ENCODE peak calls at places on chromosomes 5 and 9, in ten cellular contexts. One of them, this sample, is unnamed.
A peak's percentile ranks its signal among the peaks of the same experiment; 100 is the strongest.

GRCh38 chr5:150600951-150601773 is 39.3 kb upstream of the SYNPO start:
- DNase-seq in stimulated activated CD8-positive, alpha-beta memory T cell treated with anti-CD3 and anti-CD28 coated beads, Interleukin-7, amount 100 ng/mL, for 1 hour: no peak
- DNase-seq in AG08396: no peak
- DNase-seq in glutamatergic neuron: no peak
- DNase-seq in chondrocyte: peak; percentile 86
- DNase-seq in heart right ventricle: no peak
- DNase-seq in RKO: no peak
- DNase-seq in activated gamma-delta T cell treated with Interleukin-2 at 50 U/mL for 16 hours: no peak
- DNase-seq in NCI-H748 treated with DMSO at 0.1 percent for 48 hours: no peak
- DNase-seq in DMS79 treated with DMSO at 0.1 percent for 48 hours: no peak
- DNase-seq in this sample: no peak

GRCh38 chr9:36762958-36763357 is 190.3 kb downstream of the MELK start:
- DNase-seq in stimulated activated CD8-positive, alpha-beta memory T cell treated with anti-CD3 and anti-CD28 coated beads, Interleukin-7, amount 100 ng/mL, for 1 hour: no peak
- DNase-seq in AG08396: no peak
- DNase-seq in glutamatergic neuron: peak; percentile 40
- DNase-seq in chondrocyte: no peak
- DNase-seq in heart right ventricle: no peak
- DNase-seq in RKO: no peak
- DNase-seq in activated gamma-delta T cell treated with Interleukin-2 at 50 U/mL for 16 hours: no peak
- DNase-seq in NCI-H748 treated with DMSO at 0.1 percent for 48 hours: no peak
- DNase-seq in DMS79 treated with DMSO at 0.1 percent for 48 hours: no peak
- DNase-seq in this sample: no peak

GRCh38 chr5:169944922-169945675 is 35.2 kb downstream of the INSYN2B start:
- DNase-seq in stimulated activated CD8-positive, alpha-beta memory T cell treated with anti-CD3 and anti-CD28 coated beads, Interleukin-7, amount 100 ng/mL, for 1 hour: no peak
- DNase-seq in AG08396: no peak
- DNase-seq in glutamatergic neuron: no peak
- DNase-seq in chondrocyte: no peak
- DNase-seq in heart right ventricle: no peak
- DNase-seq in RKO: no peak
- DNase-seq in activated gamma-delta T cell treated with Interleukin-2 at 50 U/mL for 16 hours: no peak
- DNase-seq in NCI-H748 treated with DMSO at 0.1 percent for 48 hours: no peak
- DNase-seq in DMS79 treated with DMSO at 0.1 percent for 48 hours: no peak
- DNase-seq in this sample: no peak

GRCh38 chr5:87042554-87042953 is 225.1 kb upstream of the RASA1 start:
- DNase-seq in stimulated activated CD8-positive, alpha-beta memory T cell treated with anti-CD3 and anti-CD28 coated beads, Interleukin-7, amount 100 ng/mL, for 1 hour: no peak
- DNase-seq in AG08396: no peak
- DNase-seq in glutamatergic neuron: no peak
- DNase-seq in chondrocyte: no peak
- DNase-seq in heart right ventricle: no peak
- DNase-seq in RKO: no peak
- DNase-seq in activated gamma-delta T cell treated with Interleukin-2 at 50 U/mL for 16 hours: no peak
- DNase-seq in NCI-H748 treated with DMSO at 0.1 percent for 48 hours: no peak
- DNase-seq in DMS79 treated with DMSO at 0.1 percent for 48 hours: no peak
- DNase-seq in this sample: no peak

GRCh38 chr9:1267141-1267570 is 217.0 kb downstream of the DMRT2 start:
- DNase-seq in stimulated activated CD8-positive, alpha-beta memory T cell treated with anti-CD3 and anti-CD28 coated beads, Interleukin-7, amount 100 ng/mL, for 1 hour: no peak
- DNase-seq in AG08396: no peak
- DNase-seq in glutamatergic neuron: no peak
- DNase-seq in chondrocyte: no peak
- DNase-seq in heart right ventricle: no peak
- DNase-seq in RKO: no peak
- DNase-seq in activated gamma-delta T cell treated with Interleukin-2 at 50 U/mL for 16 hours: no peak
- DNase-seq in NCI-H748 treated with DMSO at 0.1 percent for 48 hours: no peak
- DNase-seq in DMS79 treated with DMSO at 0.1 percent for 48 hours: no peak
- DNase-seq in this sample: no peak

GRCh38 chr5:91438871-91439270 is 55.8 kb upstream of the ARRDC3 start:
- DNase-seq in stimulated activated CD8-positive, alpha-beta memory T cell treated with anti-CD3 and anti-CD28 coated beads, Interleukin-7, amount 100 ng/mL, for 1 hour: no peak
- DNase-seq in AG08396: no peak
- DNase-seq in glutamatergic neuron: no peak
- DNase-seq in chondrocyte: no peak
- DNase-seq in heart right ventricle: no peak
- DNase-seq in RKO: no peak
- DNase-seq in activated gamma-delta T cell treated with Interleukin-2 at 50 U/mL for 16 hours: no peak
- DNase-seq in NCI-H748 treated with DMSO at 0.1 percent for 48 hours: no peak
- DNase-seq in DMS79 treated with DMSO at 0.1 percent for 48 hours: no peak
- DNase-seq in this sample: no peak

GRCh38 chr9:121662896-121663580 is 11.6 kb downstream of the DAB2IP start:
- DNase-seq in stimulated activated CD8-positive, alpha-beta memory T cell treated with anti-CD3 and anti-CD28 coated beads, Interleukin-7, amount 100 ng/mL, for 1 hour: no peak
- DNase-seq in AG08396: no peak
- DNase-seq in glutamatergic neuron: no peak
- DNase-seq in chondrocyte: peak; percentile 39
- DNase-seq in heart right ventricle: no peak
- DNase-seq in RKO: no peak
- DNase-seq in activated gamma-delta T cell treated with Interleukin-2 at 50 U/mL for 16 hours: no peak
- DNase-seq in NCI-H748 treated with DMSO at 0.1 percent for 48 hours: no peak
- DNase-seq in DMS79 treated with DMSO at 0.1 percent for 48 hours: no peak
- DNase-seq in this sample: no peak

GRCh38 chr5:42876375-42876844 is 64.7 kb upstream of the SELENOP start:
- DNase-seq in stimulated activated CD8-positive, alpha-beta memory T cell treated with anti-CD3 and anti-CD28 coated beads, Interleukin-7, amount 100 ng/mL, for 1 hour: no peak
- DNase-seq in AG08396: no peak
- DNase-seq in glutamatergic neuron: no peak
- DNase-seq in chondrocyte: no peak
- DNase-seq in heart right ventricle: no peak
- DNase-seq in RKO: no peak
- DNase-seq in activated gamma-delta T cell treated with Interleukin-2 at 50 U/mL for 16 hours: no peak
- DNase-seq in NCI-H748 treated with DMSO at 0.1 percent for 48 hours: no peak
- DNase-seq in DMS79 treated with DMSO at 0.1 percent for 48 hours: no peak
- DNase-seq in this sample: no peak

GRCh38 chr9:36823934-36824333 is 210.1 kb downstream of the PAX5 start:
- DNase-seq in stimulated activated CD8-positive, alpha-beta memory T cell treated with anti-CD3 and anti-CD28 coated beads, Interleukin-7, amount 100 ng/mL, for 1 hour: no peak
- DNase-seq in AG08396: no peak
- DNase-seq in glutamatergic neuron: no peak
- DNase-seq in chondrocyte: peak; percentile 30
- DNase-seq in heart right ventricle: no peak
- DNase-seq in RKO: no peak
- DNase-seq in activated gamma-delta T cell treated with Interleukin-2 at 50 U/mL for 16 hours: no peak
- DNase-seq in NCI-H748 treated with DMSO at 0.1 percent for 48 hours: no peak
- DNase-seq in DMS79 treated with DMSO at 0.1 percent for 48 hours: no peak
- DNase-seq in this sample: no peak

GRCh38 chr5:177376107-177376506 is 8.1 kb upstream of the SLC34A1 start:
- DNase-seq in stimulated activated CD8-positive, alpha-beta memory T cell treated with anti-CD3 and anti-CD28 coated beads, Interleukin-7, amount 100 ng/mL, for 1 hour: no peak
- DNase-seq in AG08396: no peak
- DNase-seq in glutamatergic neuron: no peak
- DNase-seq in chondrocyte: no peak
- DNase-seq in heart right ventricle: no peak
- DNase-seq in RKO: no peak
- DNase-seq in activated gamma-delta T cell treated with Interleukin-2 at 50 U/mL for 16 hours: no peak
- DNase-seq in NCI-H748 treated with DMSO at 0.1 percent for 48 hours: no peak
- DNase-seq in DMS79 treated with DMSO at 0.1 percent for 48 hours: no peak
- DNase-seq in this sample: no peak

GRCh38 chr5:14234204-14234603 is 91.1 kb downstream of the TRIO start:
- DNase-seq in stimulated activated CD8-positive, alpha-beta memory T cell treated with anti-CD3 and anti-CD28 coated beads, Interleukin-7, amount 100 ng/mL, for 1 hour: no peak
- DNase-seq in AG08396: no peak
- DNase-seq in glutamatergic neuron: no peak
- DNase-seq in chondrocyte: no peak
- DNase-seq in heart right ventricle: no peak
- DNase-seq in RKO: no peak
- DNase-seq in activated gamma-delta T cell treated with Interleukin-2 at 50 U/mL for 16 hours: no peak
- DNase-seq in NCI-H748 treated with DMSO at 0.1 percent for 48 hours: no peak
- DNase-seq in DMS79 treated with DMSO at 0.1 percent for 48 hours: no peak
- DNase-seq in this sample: no peak

GRCh38 chr9:99822096-99822595 is 461 bp downstream of the NR4A3 start:
- DNase-seq in stimulated activated CD8-positive, alpha-beta memory T cell treated with anti-CD3 and anti-CD28 coated beads, Interleukin-7, amount 100 ng/mL, for 1 hour: no peak
- DNase-seq in AG08396: peak; percentile 58
- DNase-seq in glutamatergic neuron: no peak
- DNase-seq in chondrocyte: no peak
- DNase-seq in heart right ventricle: no peak
- DNase-seq in RKO: peak; percentile 52
- DNase-seq in activated gamma-delta T cell treated with Interleukin-2 at 50 U/mL for 16 hours: peak; percentile 32
- DNase-seq in NCI-H748 treated with DMSO at 0.1 percent for 48 hours: peak; percentile 56
- DNase-seq in DMS79 treated with DMSO at 0.1 percent for 48 hours: no peak
- DNase-seq in this sample: no peak